ENCODE peak calls at places on chromosome 16, in seven cellular contexts. P is choroid plexus epithelial cell; L is CD4-positive, CD25-positive, alpha-beta regulatory T cell; Q is PC-3; Y is adrenal gland; T is CD8-positive, alpha-beta T cell; F is IMR-90. V is an unnamed sample.

GRCh38 chr16:25626172-25626571 is 65.6 kb upstream of the HS3ST4 start:
- DNase-seq in P (no peak), L (no peak), Q (peak; percentile 11), Y (no peak), T (no peak), F (no peak), V (no peak)

GRCh38 chr16:11674818-11675560 is 6.7 kb downstream of the SNN start:
- DNase-seq in P (peak; percentile 45), L (no peak), Q (no peak), Y (no peak), T (no peak), F (peak; percentile 51), V (no peak)

GRCh38 chr16:74601131-74601871 is 5.6 kb downstream of the GLG1 start:
- DNase-seq in P (no peak), L (peak; percentile 80), Q (peak; percentile 51), Y (no peak), T (peak; percentile 84), F (no peak), V (no peak)

GRCh38 chr16:85457366-85457765 is 155.8 kb upstream of the GSE1 start:
- DNase-seq in P (no peak), L (no peak), Q (peak; percentile 14), Y (no peak), T (no peak), F (no peak), V (no peak)

GRCh38 chr16:70253291-70254094 is 1.8 kb upstream of the EXOSC6 start:
- DNase-seq in P (peak; percentile 63), L (no peak), Q (peak; percentile 53), Y (no peak), T (peak; percentile 28), F (peak; percentile 36), V (no peak)

GRCh38 chr16:19810817-19811731 is 73.6 kb downstream of the GPRC5B start:
- DNase-seq in P (peak; percentile 88), L (no peak), Q (peak; percentile 82), Y (no peak), T (no peak), F (peak; percentile 95), V (peak; percentile 46)

GRCh38 chr16:10987361-10988163 is 43.2 kb downstream of the CLEC16A start:
- DNase-seq in P (no peak), L (peak; percentile 18), Q (no peak), Y (no peak), T (no peak), F (no peak), V (no peak)

GRCh38 chr16:81485824-81486554 is 41.4 kb downstream of the CMIP start:
- DNase-seq in P (peak; percentile 34), L (no peak), Q (no peak), Y (peak; percentile 77), T (no peak), F (no peak), V (no peak)

GRCh38 chr16:48347980-48348379 is 37.2 kb downstream of the SIAH1 start:
- DNase-seq in P (no peak), L (no peak), Q (no peak), Y (no peak), T (no peak), F (no peak), V (no peak)

GRCh38 chr16:81891734-81892364 is 112.8 kb downstream of the PLCG2 start:
- DNase-seq in P (peak; percentile 15), L (no peak), Q (peak; percentile 63), Y (no peak), T (no peak), F (no peak), V (no peak)

GRCh38 chr16:77971306-77972131 is 50.8 kb upstream of the CLEC3A start:
- DNase-seq in P (peak; percentile 85), L (peak; percentile 50), Q (peak; percentile 64), Y (peak; percentile 78), T (peak; percentile 63), F (peak; percentile 75), V (peak; percentile 58)

GRCh38 chr16:1991135-1991551 is 1.4 kb downstream of the SYNGR3 start:
- DNase-seq in P (no peak), L (peak; percentile 36), Q (no peak), Y (no peak), T (peak; percentile 72), F (no peak), V (no peak)
- H3K4me3 ChIP-seq in P (no peak overlapping the region), L (peak overlapping the region; percentile 61), Q (no peak overlapping the region), Y (no peak overlapping the region), T (peak overlapping the region; percentile 60), F (no peak overlapping the region), V (no peak overlapping the region)

DNA sequence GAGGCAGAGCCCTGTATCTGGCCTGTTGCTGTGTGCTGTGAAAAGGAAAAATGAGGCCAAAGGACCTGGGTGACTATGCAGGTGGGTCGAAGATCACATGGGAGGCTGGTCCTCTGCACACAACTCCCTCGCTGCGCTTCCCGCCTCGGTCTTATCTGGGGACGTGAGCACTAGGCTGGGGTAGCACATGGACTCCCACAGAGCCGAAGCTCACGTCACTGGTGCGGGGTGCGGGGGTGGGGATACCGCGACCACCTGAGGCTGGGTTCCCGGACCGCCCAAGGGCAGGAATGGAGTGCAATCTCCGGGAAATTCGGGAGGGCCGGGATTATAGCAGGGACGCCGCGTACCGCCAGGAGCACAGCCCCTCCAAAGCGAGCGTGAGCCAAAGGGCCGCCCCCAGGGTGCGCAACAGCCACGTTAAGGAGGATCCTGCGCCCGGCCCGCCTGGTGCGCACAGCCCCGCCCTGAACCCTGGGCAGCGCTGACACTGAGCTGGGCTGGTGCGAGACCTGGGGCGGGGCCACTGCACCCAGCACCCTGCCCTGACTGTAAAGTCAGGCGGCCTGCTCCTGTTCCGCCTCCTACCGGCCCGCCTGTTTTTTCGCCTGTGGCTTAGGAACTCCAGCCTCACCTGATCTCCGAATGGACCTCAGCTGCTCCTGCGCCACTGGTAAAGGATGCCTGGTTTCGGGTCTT is 4.8 kb downstream of the MT1A start:
- DNase-seq in P (peak; percentile 37), L (peak; percentile 62), Q (peak; percentile 53), Y (no peak), T (peak; percentile 79), F (no peak), V (no peak)
- H3K4me3 ChIP-seq in P (peak overlapping the region; percentile 48), L (peak overlapping the region; percentile 45), Q (no peak overlapping the region), Y (no peak overlapping the region), T (peak overlapping the region; percentile 33), F (no peak overlapping the region), V (peak overlapping the region; percentile 19)

DNA sequence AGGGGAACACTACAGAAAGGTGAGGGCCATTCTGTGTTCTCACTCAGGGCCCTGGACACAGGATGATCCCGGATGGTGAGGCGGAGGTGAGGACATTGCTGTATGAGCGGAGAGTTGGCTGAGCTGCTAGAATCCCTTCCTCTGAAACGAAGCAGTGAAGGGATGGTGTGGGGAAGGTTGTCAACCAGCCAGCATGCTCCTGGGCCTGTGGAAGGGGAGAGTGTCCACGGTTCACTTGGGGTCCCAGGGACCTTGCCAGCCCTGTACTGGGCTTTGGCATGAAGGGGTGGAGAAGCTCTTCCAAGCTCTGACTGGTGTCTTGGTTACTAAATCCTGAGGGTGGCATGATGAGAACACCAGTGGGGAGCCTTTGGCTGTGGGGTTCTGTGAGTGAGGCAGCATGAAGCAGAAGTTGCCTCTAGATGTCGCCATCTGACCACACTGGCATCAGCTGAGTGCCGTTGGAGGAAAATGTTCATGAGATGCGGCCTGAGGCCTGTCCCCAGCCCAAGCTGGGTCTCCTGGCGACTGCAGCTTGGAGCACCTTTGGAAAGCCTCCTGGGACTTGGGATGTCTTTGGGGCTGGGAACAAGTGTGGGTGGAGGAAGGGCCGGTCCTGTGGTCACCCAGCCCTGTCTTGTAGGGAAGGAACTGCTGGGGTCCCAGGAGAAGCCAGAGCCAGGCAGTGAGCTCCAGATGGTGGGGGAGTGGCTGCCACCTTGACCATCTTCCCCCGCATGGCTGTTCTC is 14.8 kb downstream of the PDP2 start:
- DNase-seq in P (peak; percentile 86), L (peak; percentile 50), Q (peak; percentile 70), Y (peak; percentile 76), T (peak; percentile 58), F (peak; percentile 76), V (peak; percentile 62)
- H3K4me3 ChIP-seq in P (no peak overlapping the region), L (no peak overlapping the region), Q (no peak overlapping the region), Y (no peak overlapping the region), T (no peak overlapping the region), F (no peak overlapping the region), V (no peak overlapping the region)

GRCh38 chr16:73060948-73061495 is 13.1 kb upstream of the ZFHX3 start:
- DNase-seq in P (no peak), L (no peak), Q (no peak), Y (no peak), T (no peak), F (no peak), V (no peak)

GRCh38 chr16:73063284-73063733 is 15.4 kb upstream of the ZFHX3 start:
- DNase-seq in P (no peak), L (no peak), Q (no peak), Y (no peak), T (no peak), F (no peak), V (no peak)

GRCh38 chr16:73063854-73064226 is 15.9 kb upstream of the ZFHX3 start:
- DNase-seq in P (no peak), L (no peak), Q (no peak), Y (no peak), T (no peak), F (no peak), V (no peak)

GRCh38 chr16:73064227-73064995 is 16.5 kb upstream of the ZFHX3 start:
- DNase-seq in P (no peak), L (no peak), Q (no peak), Y (peak; percentile 57), T (no peak), F (peak; percentile 78), V (no peak)

GRCh38 chr16:73062640-73063283 is 14.8 kb upstream of the ZFHX3 start:
- DNase-seq in P (no peak), L (no peak), Q (no peak), Y (no peak), T (no peak), F (no peak), V (no peak)
- H3K4me3 ChIP-seq in P (peak overlapping the region; percentile 49), L (no peak overlapping the region), Q (no peak overlapping the region), Y (no peak overlapping the region), T (no peak overlapping the region), F (no peak overlapping the region), V (peak overlapping the region; percentile 12)

GRCh38 chr16:9447699-9448098 is 356.3 kb downstream of the HAPSTR1 start:
- DNase-seq in P (no peak), L (no peak), Q (no peak), Y (no peak), T (no peak), F (no peak), V (no peak)

GRCh38 chr16:9446471-9447194 is 355.2 kb downstream of the HAPSTR1 start:
- DNase-seq in P (no peak), L (no peak), Q (no peak), Y (no peak), T (no peak), F (no peak), V (no peak)

GRCh38 chr16:9443864-9444263 is 352.4 kb downstream of the HAPSTR1 start:
- DNase-seq in P (no peak), L (no peak), Q (no peak), Y (no peak), T (no peak), F (no peak), V (no peak)

GRCh38 chr16:9447195-9447551 is 355.7 kb downstream of the HAPSTR1 start:
- DNase-seq in P (no peak), L (no peak), Q (no peak), Y (peak; percentile 23), T (no peak), F (no peak), V (no peak)

GRCh38 chr16:9449597-9449996 is 358.2 kb downstream of the HAPSTR1 start:
- DNase-seq in P (no peak), L (no peak), Q (no peak), Y (no peak), T (no peak), F (no peak), V (no peak)
- H3K4me3 ChIP-seq in P (no peak overlapping the region), L (no peak overlapping the region), Q (no peak overlapping the region), Y (no peak overlapping the region), T (no peak overlapping the region), F (no peak overlapping the region), V (no peak overlapping the region)